ENCODE peak calls at places on chromosomes 16 and 17, in four cellular contexts. One of them, this sample, is unnamed.
A peak's percentile ranks its signal among the peaks of the same experiment; 100 is the strongest.

GRCh38 chr16:46830417-46830901 is 521 bp downstream of the C16orf87 start:
- DNase-seq in CMK: no peak
- DNase-seq in activated naive CD8-positive, alpha-beta T cell treated with anti-CD3 and anti-CD28 coated beads, Interleukin-2, amount 50 U/mL, for 16 hours: no peak
- DNase-seq in heart right ventricle: peak; percentile 12
- DNase-seq in this sample: no peak

GRCh38 chr17:81481011-81481799 is 31.4 kb downstream of the ACTG1 start:
- DNase-seq in CMK: peak; percentile 78
- DNase-seq in activated naive CD8-positive, alpha-beta T cell treated with anti-CD3 and anti-CD28 coated beads, Interleukin-2, amount 50 U/mL, for 16 hours: peak; percentile 23
- DNase-seq in heart right ventricle: peak; percentile 72
- DNase-seq in this sample: no peak

GRCh38 chr17:20202141-20202574 is 193.0 kb downstream of the SPECC1 start:
- DNase-seq in CMK: no peak
- DNase-seq in activated naive CD8-positive, alpha-beta T cell treated with anti-CD3 and anti-CD28 coated beads, Interleukin-2, amount 50 U/mL, for 16 hours: no peak
- DNase-seq in heart right ventricle: no peak
- DNase-seq in this sample: no peak

GRCh38 chr16:75593825-75594820 is 27.9 kb downstream of the GABARAPL2 start:
- DNase-seq in CMK: no peak
- DNase-seq in activated naive CD8-positive, alpha-beta T cell treated with anti-CD3 and anti-CD28 coated beads, Interleukin-2, amount 50 U/mL, for 16 hours: no peak
- DNase-seq in heart right ventricle: no peak
- DNase-seq in this sample: no peak

GRCh38 chr17:34312080-34312479 is 7.2 kb upstream of the CCL8 start:
- DNase-seq in heart right ventricle: no peak
- DNase-seq in activated naive CD8-positive, alpha-beta T cell treated with anti-CD3 and anti-CD28 coated beads, Interleukin-2, amount 50 U/mL, for 16 hours: no peak
- DNase-seq in CMK: no peak
- DNase-seq in this sample: no peak

GRCh38 chr17:77453613-77454559 is 313.1 kb downstream of the SEC14L1 start:
- DNase-seq in CMK: peak; percentile 77
- DNase-seq in heart right ventricle: no peak
- DNase-seq in activated naive CD8-positive, alpha-beta T cell treated with anti-CD3 and anti-CD28 coated beads, Interleukin-2, amount 50 U/mL, for 16 hours: no peak
- DNase-seq in this sample: no peak

GRCh38 chr17:46842835-46843234 is 8.5 kb upstream of the WNT9B start:
- DNase-seq in CMK: no peak
- DNase-seq in activated naive CD8-positive, alpha-beta T cell treated with anti-CD3 and anti-CD28 coated beads, Interleukin-2, amount 50 U/mL, for 16 hours: no peak
- DNase-seq in heart right ventricle: no peak
- DNase-seq in this sample: no peak

GRCh38 chr16:89912143-89912542 is 6.5 kb upstream of the MC1R start:
- DNase-seq in CMK: no peak
- DNase-seq in heart right ventricle: no peak
- DNase-seq in activated naive CD8-positive, alpha-beta T cell treated with anti-CD3 and anti-CD28 coated beads, Interleukin-2, amount 50 U/mL, for 16 hours: no peak
- DNase-seq in this sample: no peak

GRCh38 chr16:11094075-11094593 is 149.8 kb downstream of the CLEC16A start:
- DNase-seq in CMK: no peak
- DNase-seq in heart right ventricle: no peak
- DNase-seq in activated naive CD8-positive, alpha-beta T cell treated with anti-CD3 and anti-CD28 coated beads, Interleukin-2, amount 50 U/mL, for 16 hours: peak; percentile 39
- DNase-seq in this sample: peak; percentile 21

GRCh38 chr16:57475711-57476339 is 10.5 kb downstream of the DOK4 start:
- DNase-seq in activated naive CD8-positive, alpha-beta T cell treated with anti-CD3 and anti-CD28 coated beads, Interleukin-2, amount 50 U/mL, for 16 hours: peak; percentile 26
- DNase-seq in CMK: peak; percentile 94
- DNase-seq in heart right ventricle: no peak
- DNase-seq in this sample: peak; percentile 43

GRCh38 chr17:50779747-50780363 is 12.5 kb upstream of the ANKRD40CL start:
- DNase-seq in heart right ventricle: no peak
- DNase-seq in CMK: no peak
- DNase-seq in activated naive CD8-positive, alpha-beta T cell treated with anti-CD3 and anti-CD28 coated beads, Interleukin-2, amount 50 U/mL, for 16 hours: no peak
- DNase-seq in this sample: no peak

GRCh38 chr17:75832164-75832651 is 12.0 kb downstream of the UNC13D start:
- DNase-seq in heart right ventricle: no peak
- DNase-seq in activated naive CD8-positive, alpha-beta T cell treated with anti-CD3 and anti-CD28 coated beads, Interleukin-2, amount 50 U/mL, for 16 hours: no peak
- DNase-seq in CMK: no peak
- DNase-seq in this sample: no peak

GRCh38 chr16:21326459-21326858 is 48.4 kb upstream of the CRYM start:
- DNase-seq in activated naive CD8-positive, alpha-beta T cell treated with anti-CD3 and anti-CD28 coated beads, Interleukin-2, amount 50 U/mL, for 16 hours: no peak
- DNase-seq in heart right ventricle: no peak
- DNase-seq in CMK: no peak
- DNase-seq in this sample: no peak

GRCh38 chr17:57379237-57380054 is 123.1 kb downstream of the MSI2 start:
- DNase-seq in heart right ventricle: peak; percentile 40
- DNase-seq in CMK: peak; percentile 95
- DNase-seq in activated naive CD8-positive, alpha-beta T cell treated with anti-CD3 and anti-CD28 coated beads, Interleukin-2, amount 50 U/mL, for 16 hours: no peak
- DNase-seq in this sample: no peak

GRCh38 chr16:68496689-68497088 is 42.4 kb upstream of the ZFP90 start:
- DNase-seq in CMK: no peak
- DNase-seq in heart right ventricle: no peak
- DNase-seq in activated naive CD8-positive, alpha-beta T cell treated with anti-CD3 and anti-CD28 coated beads, Interleukin-2, amount 50 U/mL, for 16 hours: no peak
- DNase-seq in this sample: no peak

GRCh38 chr16:54928421-54929089 is 2.1 kb upstream of the IRX5 start:
- DNase-seq in CMK: peak; percentile 65
- DNase-seq in heart right ventricle: peak; percentile 77
- DNase-seq in activated naive CD8-positive, alpha-beta T cell treated with anti-CD3 and anti-CD28 coated beads, Interleukin-2, amount 50 U/mL, for 16 hours: no peak
- DNase-seq in this sample: no peak

GRCh38 chr16:2924901-2925820 is 13.4 kb downstream of the FLYWCH1 start:
- DNase-seq in CMK: no peak
- DNase-seq in heart right ventricle: no peak
- DNase-seq in activated naive CD8-positive, alpha-beta T cell treated with anti-CD3 and anti-CD28 coated beads, Interleukin-2, amount 50 U/mL, for 16 hours: no peak
- DNase-seq in this sample: no peak

This sample was measured in activated CD4-positive, CD25-positive, alpha-beta regulatory T cell treated with anti-CD3 and anti-CD28 coated beads, Interleukin-2, amount 50 U/mL, for 16 hours.